ENCODE peak calls at places on chromosomes 7 and 10, in four cellular contexts. L, P, G and N are unnamed samples. For H3K4me1, the result is how much of the 10 kb centered on the place peaks cover.

GRCh38 chr7:19024261-19024660 is 93.2 kb downstream of the TWIST1 start:
- DNase-seq in L (no peak), P (no peak), G (no peak), N (no peak)

GRCh38 chr7:50940621-50941020 is 157.9 kb upstream of the GRB10 start:
- DNase-seq in L (no peak), P (no peak), G (no peak), N (no peak)

GRCh38 chr7:50497068-50497642 is 47.0 kb upstream of the FIGNL1 start:
- DNase-seq in L (no peak), P (peak), G (no peak), N (no peak)

GRCh38 chr7:131300572-131301466 is 26.9 kb upstream of the MKLN1 start:
- DNase-seq in L (no peak), G (no peak), P (no peak), N (no peak)

GRCh38 chr10:78343266-78343665 is 309.6 kb downstream of the RPS24 start:
- DNase-seq in G (no peak), L (no peak), P (no peak), N (no peak)

GRCh38 chr7:30846378-30846777 is 65.3 kb upstream of the AQP1 start:
- DNase-seq in G (no peak), P (no peak), L (peak), N (peak)

GRCh38 chr10:113322843-113323242 is 230.0 kb upstream of the HABP2 start:
- DNase-seq in G (no peak), L (no peak), P (no peak), N (no peak)

GRCh38 chr7:70032673-70033072 is 434.4 kb downstream of the AUTS2 start:
- DNase-seq in P (no peak), L (no peak), G (no peak), N (no peak)

GRCh38 chr10:27252267-27253000 is 11.8 kb upstream of the ACBD5 start:
- DNase-seq in P (peak), L (no peak), G (no peak), N (peak)

GRCh38 chr10:26881600-26882331 is 21.0 kb upstream of the ABI1 start:
- DNase-seq in G (peak), P (peak), L (no peak), N (no peak)

GRCh38 chr10:124243702-124244121 is 150.3 kb upstream of the CHST15 start:
- DNase-seq in G (no peak), P (no peak), L (no peak), N (no peak)

GRCh38 chr7:25517906-25518305 is 289.6 kb upstream of the NPVF start:
- DNase-seq in G (no peak), P (no peak), L (no peak), N (no peak)

GRCh38 chr10:48249763-48250351 is 24.6 kb downstream of the FRMPD2 start:
- DNase-seq in L (no peak), G (no peak), P (no peak), N (no peak)

GRCh38 chr10:33031171-33031570 is 73.1 kb upstream of the ITGB1 start:
- DNase-seq in L (no peak), G (no peak), P (no peak), N (no peak)

GRCh38 chr10:101843032-101843991 is at the start of gene KCNIP2:
- DNase-seq in P (no peak), L (no peak), G (no peak), N (no peak)

GRCh38 chr7:17256375-17256774 is 42.1 kb upstream of the AHR start:
- DNase-seq in G (no peak), L (no peak), P (no peak), N (no peak)

GRCh38 chr10:77836299-77836820 is 90.2 kb downstream of the DLG5 start:
- DNase-seq in L (peak), P (peak), G (peak), N (no peak)

GRCh38 chr10:74190494-74190893 is 39.5 kb downstream of the ADK start:
- DNase-seq in G (no peak), L (no peak), P (no peak), N (no peak)

GRCh38 chr7:128890306-128891109 is 20.0 kb downstream of the KCP start:
- DNase-seq in P (no peak), G (no peak), L (no peak), N (no peak)

GRCh38 chr7:94223375-94224084 is 171.2 kb upstream of the COL1A2 start:
- DNase-seq in L (no peak), P (peak), G (no peak), N (no peak)

GRCh38 chr10:77049896-77050295 is 587.7 kb downstream of the KCNMA1 start:
- DNase-seq in G (no peak), P (no peak), L (no peak), N (no peak)

GRCh38 chr10:110144526-110144925 is 62.9 kb upstream of the MXI1 start:
- DNase-seq in P (no peak), G (no peak), L (no peak), N (no peak)

GRCh38 chr7:155918720-155919399 is 106.6 kb upstream of the SHH start:
- DNase-seq in L (no peak), G (no peak), P (peak), N (peak)

GRCh38 chr10:24697080-24697479 is 26.6 kb downstream of the ARHGAP21 start:
- DNase-seq in L (no peak), G (no peak), P (no peak), N (no peak)

GRCh38 chr7:132225216-132226030 is 350.8 kb downstream of the PLXNA4 start:
- DNase-seq in G (no peak), P (no peak), L (peak), N (peak)

GRCh38 chr10:69768386-69768785 is 33.3 kb upstream of the COL13A1 start:
- DNase-seq in G (no peak), P (no peak), L (no peak), N (no peak)

GRCh38 chr7:36746347-36746746 is 22.1 kb upstream of the AOAH start:
- DNase-seq in P (no peak), L (no peak), G (no peak), N (no peak)

GRCh38 chr7:156055206-156055822 is 243.1 kb upstream of the SHH start:
- DNase-seq in G (no peak), L (no peak), P (no peak), N (no peak)

GRCh38 chr10:16989826-16990293 is 139.8 kb downstream of the CUBN start:
- DNase-seq in P (no peak), G (no peak), L (no peak), N (no peak)

GRCh38 chr10:71260622-71261325 is 48.4 kb downstream of the UNC5B start:
- DNase-seq in G (no peak), P (no peak), L (no peak), N (peak)

GRCh38 chr10:44567471-44567870 is 182.6 kb upstream of the CXCL12 start:
- DNase-seq in G (no peak), L (no peak), P (no peak), N (no peak)

GRCh38 chr7:99380823-99381663 is 6.5 kb downstream of the ARPC1B start:
- DNase-seq in L (no peak), G (no peak), P (no peak), N (no peak)

GRCh38 chr10:38027992-38028391 is 17.5 kb downstream of the ZNF33A start:
- DNase-seq in L (no peak), G (no peak), P (no peak), N (no peak)

GRCh38 chr10:79401015-79401921 is 44.2 kb downstream of the ZCCHC24 start:
- DNase-seq in L (no peak), G (no peak), P (no peak), N (peak)

DNA sequence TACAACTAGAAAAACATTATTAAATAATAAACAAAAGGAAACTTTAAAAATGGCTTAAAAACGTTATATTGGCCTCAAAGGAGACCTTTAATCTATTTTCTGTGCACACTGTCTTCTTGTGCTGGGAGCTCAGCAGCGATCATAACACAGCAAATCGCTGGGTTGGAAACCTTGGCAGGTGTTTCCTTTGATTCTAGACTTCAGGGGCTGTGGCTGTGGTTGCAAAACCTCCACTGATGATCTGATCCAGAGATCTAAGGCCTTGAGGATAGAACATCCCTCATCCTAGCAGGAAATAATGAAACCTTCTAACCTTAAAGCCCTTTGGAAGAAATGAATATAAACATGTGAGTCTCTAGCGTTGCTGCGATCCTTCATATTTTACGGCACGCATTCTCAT is 29.8 kb downstream of the CDHR3 start:
- DNase-seq in G (no peak), L (no peak), P (no peak), N (no peak)
- H3K4me1 ChIP-seq in G (under half), L (under half), P (under half), N (under half)

DNA sequence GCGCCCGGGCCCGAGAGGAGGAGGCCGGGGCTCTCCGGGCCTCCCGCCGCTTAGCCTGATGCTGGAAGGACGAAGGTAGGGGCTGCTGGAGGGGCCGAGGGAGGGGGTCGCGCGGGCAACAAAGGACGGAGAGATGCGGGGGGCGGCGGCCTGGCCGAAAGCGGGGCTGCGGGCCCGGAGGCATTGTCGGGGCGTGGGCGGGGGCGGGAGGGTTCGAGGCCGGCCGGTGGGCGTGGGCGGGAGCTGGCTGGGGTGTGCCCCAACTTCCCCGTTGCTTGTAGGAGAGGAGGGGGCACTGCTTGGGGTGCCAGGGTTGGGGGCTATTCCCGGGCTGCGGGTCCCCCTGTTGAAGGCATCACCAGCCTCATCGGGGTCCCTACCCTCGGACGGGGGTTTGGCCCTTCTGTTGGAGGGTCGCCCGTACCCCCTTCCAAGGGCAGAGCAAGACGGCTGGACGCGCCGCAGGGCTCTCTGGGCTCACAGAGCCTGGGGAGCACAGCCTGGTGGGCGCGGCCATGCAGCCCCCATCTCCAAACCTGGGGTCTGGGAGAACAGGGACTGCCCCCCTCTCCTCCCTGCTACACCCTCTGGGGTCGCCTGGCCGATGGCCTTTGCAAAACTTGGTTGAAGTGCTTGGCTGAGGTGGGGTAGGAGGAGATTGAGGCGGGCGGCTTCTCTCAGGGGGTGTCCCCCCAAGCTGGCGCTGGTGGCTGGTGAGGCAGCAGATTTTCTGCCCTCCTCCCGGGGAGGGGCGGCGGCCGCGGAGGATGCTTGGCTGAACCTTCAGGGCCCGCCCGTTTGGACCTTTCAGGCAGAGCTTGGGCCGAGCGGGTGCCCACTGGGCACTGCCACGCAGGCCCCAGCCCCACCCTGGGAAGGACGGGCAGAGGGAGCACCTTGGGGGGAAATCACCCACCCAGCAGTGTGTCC is 718 bp downstream of the CLIP2 start:
- DNase-seq in L (no peak), G (no peak), P (no peak), N (no peak)
- H3K4me1 ChIP-seq in L (under half), G (under half), P (under half), N (under half)

DNA sequence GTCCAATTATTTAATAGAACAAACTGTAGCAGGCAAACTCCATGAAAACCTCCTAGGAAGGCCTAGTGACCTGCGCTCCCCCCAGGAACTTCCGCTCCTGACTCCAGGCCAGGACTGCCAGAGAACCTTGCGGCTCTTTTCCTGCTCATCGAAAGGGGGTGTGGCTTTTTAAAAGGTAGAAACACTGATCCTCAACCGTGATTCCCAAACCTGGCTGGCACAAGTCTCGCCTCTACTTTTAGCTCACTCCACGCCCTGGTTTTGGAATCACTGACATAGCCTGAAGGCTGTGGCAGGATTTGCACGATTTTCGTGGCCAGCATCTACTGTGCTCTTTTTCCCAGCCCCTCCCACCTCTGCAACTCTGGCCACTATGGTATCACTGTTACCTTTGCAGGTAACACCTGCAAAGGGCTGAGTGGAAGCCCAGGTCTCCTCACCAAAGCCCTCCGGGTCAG is 43.3 kb downstream of the MYOF start:
- DNase-seq in L (peak), P (no peak), G (no peak), N (peak)
- H3K4me1 ChIP-seq in L (under half), P (half or more), G (half or more), N (under half)

DNA sequence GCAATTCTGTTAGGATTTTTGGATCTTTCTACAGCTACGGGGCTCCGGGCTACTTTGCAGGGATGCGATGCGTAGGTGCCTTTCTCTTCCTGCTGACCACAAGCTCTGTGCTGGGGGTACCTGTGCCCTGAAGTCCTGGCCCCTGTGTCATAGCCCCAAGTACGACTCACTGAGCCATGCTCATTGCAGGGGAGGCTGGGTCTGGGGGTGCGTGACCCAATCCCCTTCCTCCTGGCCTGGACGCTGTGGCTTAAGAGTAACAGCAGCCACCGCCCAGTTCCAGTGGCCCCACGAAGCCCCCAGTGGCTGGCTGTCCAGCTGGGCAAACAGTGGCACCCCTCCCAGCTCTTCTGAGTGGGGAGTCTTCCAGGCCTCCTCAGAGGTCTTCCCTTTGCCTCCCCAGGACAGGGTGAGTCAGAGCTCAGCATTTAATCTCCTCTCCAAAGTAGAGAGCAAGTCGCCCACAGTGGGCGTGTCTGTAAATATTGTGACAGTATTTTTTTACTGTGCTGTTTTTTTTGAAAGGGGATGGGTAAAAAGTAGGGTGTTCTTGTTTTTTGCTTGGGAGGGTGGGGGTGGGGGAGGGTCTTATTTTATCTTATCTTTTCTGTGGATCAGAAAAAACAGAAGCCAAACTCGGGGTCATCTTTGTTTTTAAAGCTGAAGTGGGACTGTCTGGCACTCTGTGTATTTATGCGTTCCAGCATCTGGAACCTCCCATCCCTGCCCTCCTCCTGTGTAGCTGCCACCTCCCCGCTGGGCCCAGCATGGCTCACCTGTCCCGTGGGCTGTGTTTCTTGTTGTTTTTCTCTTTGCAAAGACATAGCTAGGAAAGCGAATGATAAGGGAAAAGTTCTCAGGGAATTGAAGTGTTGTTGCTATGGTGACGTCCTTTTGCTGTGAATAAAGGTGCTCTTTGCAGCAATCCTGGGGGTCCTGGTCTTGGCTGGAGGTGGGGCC is 8.2 kb downstream of the LFNG start:
- DNase-seq in L (peak), G (no peak), P (no peak), N (no peak)
- H3K4me1 ChIP-seq in L (under half), G (under half), P (under half), N (half or more)

GRCh38 chr7:231030-231857 is 38.9 kb downstream of the FAM20C start:
- DNase-seq in G (no peak), L (no peak), P (no peak), N (no peak)

GRCh38 chr7:229184-229964 is 37.0 kb downstream of the FAM20C start:
- DNase-seq in P (no peak), G (no peak), L (no peak), N (no peak)

GRCh38 chr7:228610-229009 is 36.2 kb downstream of the FAM20C start:
- DNase-seq in G (no peak), P (no peak), L (no peak), N (no peak)

GRCh38 chr7:231858-232246 is 39.5 kb downstream of the FAM20C start:
- DNase-seq in L (no peak), P (no peak), G (no peak), N (no peak)

DNA sequence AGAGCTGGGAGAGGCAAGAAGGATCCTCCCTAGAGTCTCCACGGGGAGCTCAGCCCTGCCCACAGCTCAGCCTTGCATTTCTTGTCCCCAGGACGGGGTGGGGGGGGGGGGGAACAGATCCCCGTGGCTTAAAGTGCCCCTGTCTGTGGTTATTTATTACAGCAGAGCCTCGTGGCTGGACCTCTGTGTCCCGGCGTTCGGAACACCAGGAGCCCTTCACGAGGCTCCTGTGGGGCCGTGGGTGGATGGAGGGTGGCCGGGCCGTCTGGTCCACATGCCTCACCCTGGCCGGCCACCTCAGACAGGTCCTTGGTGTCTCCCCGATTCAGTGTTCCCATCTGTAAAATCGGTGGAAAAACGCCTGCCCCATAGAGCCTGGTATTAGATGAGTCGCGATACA is 37.9 kb downstream of the FAM20C start:
- DNase-seq in G (no peak), P (no peak), L (no peak), N (no peak)
- H3K4me1 ChIP-seq in G (under half), P (under half), L (under half), N (under half)

GRCh38 chr10:118175148-118175547 is 128.4 kb upstream of the RAB11FIP2 start:
- DNase-seq in G (no peak), P (no peak), L (no peak), N (no peak)
- H3K4me1 ChIP-seq in G (under half), P (under half), L (under half), N (under half)

GRCh38 chr10:35214607-35215020 is 88.0 kb downstream of the CREM start:
- DNase-seq in P (no peak), L (no peak), G (no peak), N (no peak)
- H3K4me1 ChIP-seq in P (under half), L (under half), G (under half), N (under half)

GRCh38 chr10:22606164-22606614 is 108.2 kb downstream of the PIP4K2A start:
- DNase-seq in P (peak), G (no peak), L (no peak), N (no peak)

GRCh38 chr10:22603581-22603980 is 110.8 kb downstream of the PIP4K2A start:
- DNase-seq in P (no peak), G (no peak), L (no peak), N (no peak)

GRCh38 chr10:22604314-22605091 is 109.9 kb downstream of the PIP4K2A start:
- DNase-seq in L (no peak), G (no peak), P (no peak), N (no peak)

GRCh38 chr10:22607261-22607660 is 107.1 kb downstream of the PIP4K2A start:
- DNase-seq in P (no peak), L (no peak), G (no peak), N (no peak)

GRCh38 chr10:22605168-22605567 is 109.2 kb downstream of the PIP4K2A start:
- DNase-seq in L (no peak), P (no peak), G (no peak), N (no peak)
- H3K4me1 ChIP-seq in L (under half), P (under half), G (under half), N (under half)

GRCh38 chr10:19958787-19959186 is 142.6 kb downstream of the PLXDC2 start:
- DNase-seq in P (no peak), L (no peak), G (no peak), N (no peak)
- H3K4me1 ChIP-seq in P (under half), L (under half), G (under half), N (under half)

GRCh38 chr7:148727501-148728278 is 29.0 kb downstream of the CUL1 start:
- DNase-seq in L (no peak), P (no peak), G (no peak), N (no peak)
- H3K4me1 ChIP-seq in L (under half), P (under half), G (under half), N (under half)